ENCODE peak calls at places on chromosome 4, in four cellular contexts. V is pancreas, L is tibial artery, T is HL-60. I is an unnamed sample.

GRCh38 chr4:77833158-77833724 is 14.1 kb upstream of the CNOT6L start:
- DNase-seq in V (no peak), L (no peak), T (no peak), I (no peak)

GRCh38 chr4:1570291-1571164 is 113.6 kb downstream of the FAM53A start:
- DNase-seq in V (no peak), L (no peak), T (no peak), I (no peak)

GRCh38 chr4:89158884-89159503 is 47.7 kb downstream of the TIGD2 start:
- DNase-seq in V (peak), L (no peak), T (no peak), I (peak)

GRCh38 chr4:142351958-142352357 is 494.1 kb downstream of the INPP4B start:
- DNase-seq in V (no peak), L (no peak), T (no peak), I (peak)

GRCh38 chr4:186693159-186693815 is 30.4 kb downstream of the FAT1 start:
- DNase-seq in V (peak), L (peak), T (no peak), I (no peak)

GRCh38 chr4:145195167-145195952 is 15.0 kb upstream of the OTUD4 start:
- DNase-seq in V (no peak), L (no peak), T (no peak), I (no peak)

GRCh38 chr4:108118505-108118904 is 50.2 kb downstream of the LEF1 start:
- DNase-seq in V (no peak), L (no peak), T (no peak), I (no peak)

GRCh38 chr4:84994280-84994679 is 27.8 kb upstream of the WDFY3 start:
- DNase-seq in V (no peak), L (no peak), T (no peak), I (no peak)

GRCh38 chr4:126627255-126627654 is 1005.5 kb upstream of the INTU start:
- DNase-seq in V (no peak), L (no peak), T (no peak), I (peak)

GRCh38 chr4:181536196-181536746 is 706.9 kb upstream of the TENM3 start:
- DNase-seq in V (no peak), L (no peak), T (no peak), I (no peak)

GRCh38 chr4:168220893-168221292 is 97.7 kb downstream of the DDX60 start:
- DNase-seq in V (no peak), L (no peak), T (no peak), I (no peak)

GRCh38 chr4:128639586-128640270 is 169.8 kb upstream of the JADE1 start:
- DNase-seq in V (no peak), L (peak), T (no peak), I (no peak)

GRCh38 chr4:8872402-8873291 is 1.0 kb upstream of the HMX1 start:
- DNase-seq in V (no peak), L (no peak), T (no peak), I (no peak)

GRCh38 chr4:166432125-166432524 is 559.1 kb downstream of the TLL1 start:
- DNase-seq in V (no peak), L (no peak), T (no peak), I (no peak)

GRCh38 chr4:133081246-133081645 is 67.8 kb upstream of the PCDH10 start:
- DNase-seq in V (no peak), L (no peak), T (no peak), I (no peak)

GRCh38 chr4:67160409-67160808 is 384.9 kb downstream of the CENPC start:
- DNase-seq in V (no peak), L (no peak), T (no peak), I (no peak)

GRCh38 chr4:3827616-3828492 is 61.7 kb downstream of the ADRA2C start:
- DNase-seq in V (peak), L (peak), T (no peak), I (no peak)

GRCh38 chr4:184347251-184348239 is 126.8 kb downstream of the IRF2 start:
- DNase-seq in V (peak), L (peak), T (peak), I (peak)

GRCh38 chr4:157045507-157046127 is 30.3 kb upstream of the GLRB start:
- DNase-seq in V (peak), L (no peak), T (no peak), I (peak)

GRCh38 chr4:102687373-102687981 is 73.3 kb downstream of the MANBA start:
- DNase-seq in V (no peak), L (no peak), T (no peak), I (no peak)
- H3K4me3 ChIP-seq in V (no peak), L (no peak), T (no peak), I (no peak)

GRCh38 chr4:123505077-123505456 is 108.5 kb downstream of the SPRY1 start:
- DNase-seq in V (no peak), L (no peak), T (no peak), I (no peak)
- H3K4me3 ChIP-seq in V (no peak), L (peak), T (no peak), I (peak)

GRCh38 chr4:55386073-55386472 is 9.7 kb upstream of the TMEM165 start:
- DNase-seq in V (no peak), L (no peak), T (no peak), I (peak)

GRCh38 chr4:55378617-55379467 is 16.9 kb upstream of the TMEM165 start:
- DNase-seq in V (peak), L (no peak), T (no peak), I (no peak)

GRCh38 chr4:55381502-55381901 is 14.3 kb upstream of the TMEM165 start:
- DNase-seq in V (no peak), L (no peak), T (no peak), I (no peak)

GRCh38 chr4:55385201-55385649 is 10.5 kb upstream of the TMEM165 start:
- DNase-seq in V (no peak), L (no peak), T (no peak), I (no peak)

DNA sequence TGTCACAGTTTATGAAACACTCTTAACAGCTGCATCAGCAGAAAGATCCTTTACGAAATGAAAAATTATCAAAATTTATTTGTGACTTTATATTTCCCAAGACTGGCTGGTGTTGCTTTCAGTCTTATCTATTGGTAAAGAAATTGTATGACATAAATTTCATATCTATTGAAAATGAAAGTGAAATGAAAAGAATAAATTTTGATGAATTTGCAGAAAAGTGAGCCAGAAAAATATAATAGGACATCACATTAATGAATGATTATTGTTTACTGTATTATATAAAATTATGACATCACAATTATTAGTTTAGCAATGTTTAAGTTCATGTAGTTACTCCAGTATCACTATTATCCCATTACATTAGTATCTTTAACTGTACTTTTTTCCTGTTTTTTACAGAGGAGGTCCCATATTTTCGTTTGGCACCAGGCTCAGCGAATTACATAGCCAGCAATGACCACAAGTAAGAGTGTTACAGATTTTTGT is 13.2 kb upstream of the TMEM165 start:
- DNase-seq in V (no peak), L (no peak), T (no peak), I (no peak)
- H3K4me3 ChIP-seq in V (no peak), L (no peak), T (no peak), I (no peak)

DNA sequence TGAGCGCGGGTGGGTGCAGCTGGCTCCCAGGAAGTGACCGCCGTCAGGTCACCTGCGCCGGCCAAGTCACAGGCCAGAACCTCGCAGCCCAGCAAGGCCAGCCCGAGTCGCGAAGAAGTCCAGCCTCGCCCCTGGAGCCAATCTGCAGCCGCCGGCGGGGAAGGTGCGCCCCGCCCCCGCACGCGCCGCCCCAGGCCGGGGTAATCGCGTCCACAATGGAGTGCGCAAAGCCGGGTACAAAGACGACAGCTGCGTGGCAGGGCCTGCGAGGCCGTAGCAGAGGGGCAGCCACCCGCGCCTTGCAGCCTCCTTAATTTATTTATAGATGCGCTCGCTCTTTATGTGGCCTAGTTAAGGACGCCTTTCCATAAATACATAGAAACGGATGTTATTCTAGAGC is 139.4 kb upstream of the CPEB2 start:
- DNase-seq in V (no peak), L (no peak), T (no peak), I (no peak)
- H3K4me3 ChIP-seq in V (no peak), L (peak), T (no peak), I (no peak)

DNA sequence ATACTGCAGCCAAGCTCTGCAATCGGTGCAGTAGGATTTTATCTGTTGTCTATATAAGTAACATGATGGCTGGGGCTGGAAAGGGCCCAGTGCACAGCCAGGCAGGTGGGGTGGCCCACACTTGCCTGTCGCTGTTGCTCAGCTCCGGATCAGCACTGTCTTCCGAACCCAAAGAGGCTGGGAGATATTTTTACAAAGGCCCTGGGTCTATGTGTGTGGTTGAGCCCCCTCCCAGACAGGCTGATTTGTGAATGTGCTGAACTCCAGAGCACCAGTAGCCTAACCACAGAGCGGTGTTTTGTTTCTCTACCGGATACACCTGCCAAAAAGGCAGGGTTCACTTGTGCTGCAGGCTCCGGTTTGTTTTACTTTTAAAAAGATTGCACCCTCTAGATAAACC is 33.5 kb upstream of the CHRNA9 start:
- DNase-seq in V (no peak), L (no peak), T (no peak), I (no peak)
- H3K4me3 ChIP-seq in V (no peak), L (no peak), T (no peak), I (no peak)

GRCh38 chr4:110610940-110611785 is 11.7 kb downstream of the PITX2 start:
- DNase-seq in V (no peak), L (no peak), T (no peak), I (no peak)
- H3K4me3 ChIP-seq in V (no peak), L (no peak), T (no peak), I (no peak)

I was measured in endothelial cell of umbilical vein.